ENCODE peak calls at places on chromosomes 1 and 21, in seven cellular contexts. F is foreskin keratinocyte, P is psoas muscle, G is HepG2, E is GM23338, O is heart left ventricle, T is lower lobe of right lung. L is an unnamed sample.

GRCh38 chr1:119910617-119911016 is 14.3 kb upstream of the ADAM30 start:
- ATAC-seq in F (no peak), P (no peak), G (no peak), E (peak; percentile 55), O (no peak), T (no peak), L (no peak)

GRCh38 chr1:32759521-32759980 is 57.0 kb upstream of the SYNC start:
- ATAC-seq in F (peak; percentile 1), P (no peak), G (peak; percentile 58), E (peak; percentile 15), O (no peak), T (peak; percentile 77), L (no peak)

GRCh38 chr1:153790282-153790995 is 15.2 kb downstream of the SLC27A3 start:
- ATAC-seq in F (no peak), P (peak; percentile 81), G (peak; percentile 44), E (no peak), O (peak; percentile 89), T (peak; percentile 65), L (peak; percentile 92)

GRCh38 chr1:201849372-201850052 is 20.6 kb downstream of the IPO9 start:
- ATAC-seq in F (peak; percentile 40), P (no peak), G (no peak), E (no peak), O (no peak), T (peak; percentile 71), L (peak; percentile 31)

GRCh38 chr1:154809436-154810413 is 60.4 kb downstream of the KCNN3 start:
- ATAC-seq in F (peak; percentile 77), P (peak; percentile 66), G (peak; percentile 50), E (no peak), O (no peak), T (peak; percentile 35), L (peak; percentile 71)

GRCh38 chr1:21317035-21317689 is 26.9 kb upstream of the ECE1 start:
- ATAC-seq in F (no peak), P (peak; percentile 60), G (no peak), E (no peak), O (peak; percentile 51), T (peak; percentile 42), L (peak; percentile 80)

GRCh38 chr1:15129944-15130343 is 23.6 kb upstream of the TMEM51 start:
- ATAC-seq in F (no peak), P (no peak), G (no peak), E (no peak), O (no peak), T (no peak), L (no peak)

GRCh38 chr21:35212393-35213127 is 163.5 kb upstream of the RUNX1 start:
- ATAC-seq in F (no peak), P (no peak), G (no peak), E (no peak), O (no peak), T (peak; percentile 48), L (no peak)

GRCh38 chr1:162631546-162632233 is 574 bp upstream of the DDR2 start:
- ATAC-seq in F (no peak), P (peak; percentile 44), G (no peak), E (no peak), O (peak; percentile 77), T (peak; percentile 55), L (peak; percentile 77)

GRCh38 chr1:24110642-24111263 is 1.2 kb downstream of the MYOM3 start:
- ATAC-seq in F (no peak), P (peak; percentile 65), G (no peak), E (no peak), O (peak; percentile 70), T (no peak), L (no peak)

GRCh38 chr1:100657876-100658715 is 61.4 kb upstream of the VCAM1 start:
- ATAC-seq in F (no peak), P (no peak), G (peak; percentile 69), E (no peak), O (no peak), T (no peak), L (no peak)

GRCh38 chr1:77026126-77026525 is 158.8 kb downstream of the ST6GALNAC5 start:
- ATAC-seq in F (no peak), P (no peak), G (no peak), E (peak; percentile 89), O (no peak), T (no peak), L (no peak)

GRCh38 chr1:59481915-59482505 is 185.1 kb downstream of the FGGY start:
- ATAC-seq in F (no peak), P (peak; percentile 41), G (no peak), E (no peak), O (no peak), T (no peak), L (no peak)

GRCh38 chr1:219381396-219381795 is 207.7 kb downstream of the LYPLAL1 start:
- ATAC-seq in F (no peak), P (no peak), G (no peak), E (no peak), O (no peak), T (no peak), L (no peak)

GRCh38 chr1:158398818-158399502 is at the start of gene OR10T2:
- ATAC-seq in F (no peak), P (no peak), G (no peak), E (no peak), O (no peak), T (no peak), L (no peak)

GRCh38 chr1:30104551-30104950 is 618.8 kb downstream of the MATN1 start:
- ATAC-seq in F (no peak), P (no peak), G (no peak), E (no peak), O (no peak), T (no peak), L (no peak)

GRCh38 chr1:31621872-31622730 is 4.6 kb downstream of the HCRTR1 start:
- ATAC-seq in F (no peak), P (peak; percentile 22), G (no peak), E (no peak), O (peak; percentile 30), T (no peak), L (no peak)

GRCh38 chr1:229037806-229038405 is 233.0 kb upstream of the RAB4A start:
- ATAC-seq in F (peak; percentile 50), P (no peak), G (no peak), E (peak; percentile 44), O (no peak), T (no peak), L (no peak)

GRCh38 chr1:46517932-46518498 is 28.4 kb downstream of the DMBX1 start:
- ATAC-seq in F (no peak), P (no peak), G (no peak), E (no peak), O (no peak), T (no peak), L (no peak)

GRCh38 chr1:46516551-46516950 is 26.9 kb downstream of the DMBX1 start:
- ATAC-seq in F (no peak), P (no peak), G (no peak), E (no peak), O (no peak), T (no peak), L (no peak)

GRCh38 chr1:46516140-46516539 is 26.5 kb downstream of the DMBX1 start:
- ATAC-seq in F (no peak), P (no peak), G (no peak), E (no peak), O (no peak), T (no peak), L (no peak)

GRCh38 chr1:46515576-46515975 is 25.9 kb downstream of the DMBX1 start:
- ATAC-seq in F (no peak), P (no peak), G (no peak), E (no peak), O (no peak), T (no peak), L (no peak)

DNA sequence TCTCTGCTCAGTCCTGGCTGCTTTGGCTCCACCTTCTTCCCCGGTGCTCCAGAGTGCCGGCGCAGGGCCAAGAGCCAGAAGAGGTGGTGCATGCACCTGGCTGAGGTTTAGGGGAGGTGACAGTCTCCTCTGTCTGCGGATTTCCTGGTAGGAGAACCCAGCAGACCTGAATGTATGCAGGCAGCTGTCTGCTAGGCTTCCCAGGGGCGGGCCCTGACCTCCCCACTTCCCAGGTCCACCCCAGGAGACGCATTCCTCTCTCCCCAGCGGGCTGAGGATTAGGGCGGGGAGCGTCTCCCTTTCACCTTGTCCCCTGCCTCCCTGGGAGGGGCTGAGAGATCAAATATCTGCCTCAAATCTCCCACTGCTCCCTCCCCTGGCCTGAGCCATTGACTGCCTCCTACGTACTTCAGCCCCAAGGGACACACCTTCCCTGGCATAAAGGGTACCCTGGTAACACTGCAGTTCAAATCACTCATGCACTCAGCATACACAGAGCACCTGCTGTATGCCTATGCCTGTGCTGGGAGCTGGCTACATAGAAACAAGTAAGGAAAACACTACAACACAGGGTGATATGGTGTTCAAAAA is 27.5 kb downstream of the DMBX1 start:
- ATAC-seq in F (peak; percentile 76), P (no peak), G (no peak), E (peak; percentile 84), O (no peak), T (peak; percentile 90), L (no peak)
- H3K27me3 ChIP-seq in F (peaks cover 7% of the 10 kb centered on the region), P (peaks cover 8% of the 10 kb centered on the region), G (peaks cover 6% of the 10 kb centered on the region), E (peaks cover 76% of the 10 kb centered on the region), O (peaks cover 4% of the 10 kb centered on the region), T (peaks cover 15% of the 10 kb centered on the region), L (peaks cover 46% of the 10 kb centered on the region)

DNA sequence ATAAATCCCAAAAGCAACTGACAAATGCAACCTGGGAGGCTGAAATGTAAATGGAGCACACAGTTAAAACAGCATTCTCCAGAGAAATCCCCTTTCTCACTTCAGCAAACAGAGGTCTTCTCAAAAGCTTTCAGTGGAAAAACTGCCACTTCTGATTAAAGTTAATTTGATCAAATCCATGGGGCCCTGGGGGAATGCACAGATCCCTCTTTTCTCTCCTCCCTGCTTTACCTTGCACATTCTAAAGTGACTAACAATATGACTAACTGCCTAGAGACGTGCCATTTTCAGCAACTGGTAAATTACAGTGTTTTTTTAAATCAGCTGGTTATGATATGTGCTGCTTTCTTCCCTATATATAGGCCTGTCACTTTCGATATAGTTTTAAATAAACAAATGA is 142.5 kb downstream of the RERE start:
- ATAC-seq in F (peak; percentile 79), P (no peak), G (no peak), E (no peak), O (no peak), T (no peak), L (no peak)
- H3K27ac ChIP-seq in F (no peak overlapping the region), P (no peak overlapping the region), G (peak overlapping the region; percentile 46), E (no peak overlapping the region), O (no peak overlapping the region), T (no peak overlapping the region), L (no peak overlapping the region)

DNA sequence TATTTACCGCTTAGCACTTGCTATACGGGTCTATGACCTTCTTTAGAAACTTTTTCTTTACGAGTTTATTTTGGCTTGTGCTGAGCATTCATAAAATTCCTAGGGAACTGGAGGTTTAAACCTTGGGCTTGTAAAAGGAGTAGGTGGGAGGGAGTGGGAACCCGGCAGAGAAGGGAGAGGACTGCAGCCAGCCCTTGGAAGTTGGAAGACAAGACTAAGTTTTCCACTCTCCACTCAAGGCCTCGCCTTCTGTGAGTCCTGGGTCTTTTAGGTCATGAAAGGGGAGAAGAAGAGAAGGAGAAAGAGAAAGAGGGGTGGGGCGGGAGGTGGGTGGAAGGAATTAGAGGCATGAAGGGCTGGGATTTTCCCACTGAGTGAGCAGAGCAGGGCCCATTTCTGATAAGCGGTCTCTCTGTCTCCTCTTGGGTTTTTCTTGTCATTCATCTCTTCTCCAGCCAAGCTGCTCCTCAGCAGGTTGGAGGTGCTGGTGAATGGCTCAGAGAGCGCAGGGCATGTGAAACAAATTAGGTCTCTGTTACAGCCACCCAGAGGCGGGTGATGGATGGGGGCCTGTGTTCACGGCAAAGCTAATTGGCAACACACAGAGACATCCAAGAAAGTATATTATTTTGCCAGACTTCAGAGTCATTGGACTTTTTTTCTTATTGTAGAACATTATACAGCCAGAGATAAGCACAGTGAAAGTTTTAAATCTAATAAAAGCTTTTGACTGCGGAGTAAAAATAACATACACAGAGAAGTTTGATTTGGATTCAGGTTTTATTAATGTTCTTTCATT is 247.3 kb downstream of the FOXD2 start:
- ATAC-seq in F (no peak), P (no peak), G (no peak), E (no peak), O (no peak), T (peak; percentile 41), L (no peak)
- H3K27me3 ChIP-seq in F (peaks cover 43% of the 10 kb centered on the region), P (peaks cover 18% of the 10 kb centered on the region), G (peaks cover 7% of the 10 kb centered on the region), E (no peaks in the 10 kb centered on the region), O (peaks cover 11% of the 10 kb centered on the region), T (peaks cover 10% of the 10 kb centered on the region), L (peaks cover 20% of the 10 kb centered on the region)

GRCh38 chr1:84975035-84975434 is 21.9 kb downstream of the MCOLN2 start:
- ATAC-seq in F (no peak), P (no peak), G (no peak), E (no peak), O (no peak), T (no peak), L (no peak)
- H3K27ac ChIP-seq in F (no peak overlapping the region), P (no peak overlapping the region), G (no peak overlapping the region), E (no peak overlapping the region), O (no peak overlapping the region), T (no peak overlapping the region), L (no peak overlapping the region)